ENCODE peak calls at places on chromosomes 2 and 18, in six cellular contexts. M is activated naive CD4-positive, alpha-beta T cell treated with Interleukin-2 at 50 U/mL for 16 hours; E is fibroblast of gingiva; J is activated CD4-positive, alpha-beta T cell treated with anti-CD3 and anti-CD28 coated beads for 48 hours; T is stomach; G is retina. S is an unnamed sample.

GRCh38 chr2:147101906-147102790 is 742.7 kb upstream of the ACVR2A start:
- DNase-seq in M (no peak), E (no peak), J (no peak), T (no peak), G (no peak), S (no peak)

GRCh38 chr2:231673348-231673770 is 35.0 kb upstream of the PTMA start:
- DNase-seq in M (no peak), E (no peak), J (no peak), T (peak), G (no peak), S (peak)

GRCh38 chr2:226791056-226791486 is 8.5 kb downstream of the IRS1 start:
- DNase-seq in M (no peak), E (peak), J (no peak), T (no peak), G (peak), S (peak)

GRCh38 chr2:74037379-74037860 is 52.7 kb downstream of the TET3 start:
- DNase-seq in M (no peak), E (peak), J (no peak), T (no peak), G (no peak), S (no peak)

GRCh38 chr2:199015072-199015471 is 442.7 kb downstream of the SATB2 start:
- DNase-seq in M (no peak), E (no peak), J (no peak), T (no peak), G (no peak), S (no peak)

GRCh38 chr2:148582679-148583511 is 61.7 kb upstream of the EPC2 start:
- DNase-seq in M (no peak), E (peak), J (no peak), T (no peak), G (no peak), S (no peak)

GRCh38 chr2:158728422-158728821 is 66.7 kb upstream of the DAPL1 start:
- DNase-seq in M (no peak), E (no peak), J (no peak), T (no peak), G (no peak), S (no peak)

GRCh38 chr18:26309283-26309682 is 83.0 kb downstream of the TAF4B start:
- DNase-seq in M (no peak), E (peak), J (no peak), T (no peak), G (no peak), S (no peak)

GRCh38 chr2:151796774-151797173 is 31.4 kb downstream of the ARL5A start:
- DNase-seq in M (no peak), E (no peak), J (no peak), T (no peak), G (no peak), S (no peak)

GRCh38 chr2:240511351-240512108 is 46.3 kb downstream of the ANKMY1 start:
- DNase-seq in M (no peak), E (no peak), J (no peak), T (no peak), G (no peak), S (no peak)

GRCh38 chr2:42651057-42651456 is 82.6 kb downstream of the MTA3 start:
- DNase-seq in M (no peak), E (no peak), J (no peak), T (no peak), G (no peak), S (no peak)

GRCh38 chr2:115833196-115833595 is 1390.8 kb downstream of the DPP10 start:
- DNase-seq in M (no peak), E (no peak), J (no peak), T (no peak), G (no peak), S (no peak)

GRCh38 chr18:58321986-58322385 is 278.0 kb downstream of the NEDD4L start:
- DNase-seq in M (peak), E (peak), J (peak), T (peak), G (no peak), S (peak)

GRCh38 chr2:206154197-206154596 is 5.0 kb downstream of the NDUFS1 start:
- DNase-seq in M (no peak), E (peak), J (no peak), T (no peak), G (peak), S (peak)

GRCh38 chr2:196468394-196468793 is 171.1 kb upstream of the CCDC150 start:
- DNase-seq in M (no peak), E (no peak), J (no peak), T (no peak), G (no peak), S (no peak)

GRCh38 chr2:121491566-121491965 is 39.1 kb upstream of the RNU4ATAC start:
- DNase-seq in M (no peak), E (peak), J (no peak), T (no peak), G (no peak), S (no peak)

GRCh38 chr18:39841133-39842041 is 2113.6 kb upstream of the PIK3C3 start:
- DNase-seq in M (no peak), E (peak), J (no peak), T (peak), G (peak), S (peak)

GRCh38 chr2:166917433-166917832 is 29.2 kb downstream of the XIRP2 start:
- DNase-seq in M (no peak), E (peak), J (no peak), T (no peak), G (peak), S (no peak)

GRCh38 chr18:76894947-76895346 is 72.6 kb downstream of the ZNF236 start:
- DNase-seq in M (no peak), E (no peak), J (no peak), T (no peak), G (no peak), S (no peak)

GRCh38 chr2:62319061-62319460 is 123.1 kb downstream of the B3GNT2 start:
- DNase-seq in M (no peak), E (no peak), J (no peak), T (no peak), G (no peak), S (no peak)

GRCh38 chr18:28682912-28683311 is 506.0 kb upstream of the CDH2 start:
- DNase-seq in M (no peak), E (no peak), J (no peak), T (no peak), G (no peak), S (no peak)

GRCh38 chr2:190408538-190409271 is 550 bp downstream of the MFSD6 start:
- DNase-seq in M (peak), E (peak), J (peak), T (peak), G (peak), S (peak)

GRCh38 chr2:32958836-32959235 is 12.1 kb downstream of the LTBP1 start:
- DNase-seq in M (no peak), E (peak), J (no peak), T (no peak), G (no peak), S (no peak)

GRCh38 chr18:78303519-78303918 is 676.1 kb upstream of the SALL3 start:
- DNase-seq in M (no peak), E (no peak), J (no peak), T (no peak), G (no peak), S (no peak)

GRCh38 chr2:7025098-7025497 is 107.9 kb downstream of the RNF144A start:
- DNase-seq in M (no peak), E (no peak), J (no peak), T (no peak), G (no peak), S (no peak)

GRCh38 chr2:149090706-149091105 is 52.2 kb downstream of the LYPD6B start:
- DNase-seq in M (no peak), E (no peak), J (no peak), T (no peak), G (no peak), S (no peak)

GRCh38 chr18:31614044-31614443 is 22.4 kb downstream of the TTR start:
- DNase-seq in M (no peak), E (no peak), J (no peak), T (no peak), G (no peak), S (no peak)

GRCh38 chr18:26376106-26376505 is 149.9 kb downstream of the TAF4B start:
- DNase-seq in M (no peak), E (no peak), J (no peak), T (no peak), G (no peak), S (no peak)

GRCh38 chr18:70135604-70136003 is 69.9 kb downstream of the RTTN start:
- DNase-seq in M (no peak), E (no peak), J (no peak), T (no peak), G (no peak), S (no peak)

GRCh38 chr2:66445781-66446177 is 10.9 kb downstream of the MEIS1 start:
- DNase-seq in M (no peak), E (peak), J (no peak), T (no peak), G (no peak), S (no peak)

GRCh38 chr18:48918660-48919415 is 31.9 kb downstream of the SMAD7 start:
- DNase-seq in M (no peak), E (no peak), J (no peak), T (no peak), G (no peak), S (no peak)

GRCh38 chr18:12408247-12408869 is 629 bp downstream of the PRELID3A start:
- DNase-seq in M (no peak), E (no peak), J (peak), T (no peak), G (peak), S (peak)

GRCh38 chr2:240205348-240205747 is 64.9 kb upstream of the OTOS start:
- DNase-seq in M (peak), E (peak), J (peak), T (no peak), G (no peak), S (no peak)

GRCh38 chr2:86446060-86446459 is 4.9 kb downstream of the KDM3A start:
- DNase-seq in M (no peak), E (no peak), J (peak), T (no peak), G (no peak), S (no peak)

GRCh38 chr2:218956039-218956438 is 3.4 kb upstream of the CDK5R2 start:
- DNase-seq in M (no peak), E (no peak), J (no peak), T (no peak), G (no peak), S (no peak)

GRCh38 chr18:58213931-58214431 is 170.0 kb downstream of the NEDD4L start:
- DNase-seq in M (no peak), E (no peak), J (no peak), T (no peak), G (no peak), S (no peak)

GRCh38 chr2:200483729-200484198 is 26.1 kb downstream of the KCTD18 start:
- DNase-seq in M (no peak), E (peak), J (peak), T (peak), G (no peak), S (peak)

GRCh38 chr2:82959677-82960076 is 1499.4 kb downstream of the SUCLG1 start:
- DNase-seq in M (no peak), E (no peak), J (no peak), T (no peak), G (no peak), S (no peak)

GRCh38 chr2:238636269-238637073 is 209.7 kb downstream of the ASB1 start:
- DNase-seq in M (no peak), E (peak), J (no peak), T (no peak), G (no peak), S (no peak)